ENCODE peak calls at places on chromosomes 6 and 20, in eight cellular contexts. Z is nephron progenitor cell; P is activated CD8-positive, alpha-beta memory T cell treated with anti-CD3 and anti-CD28 coated beads for 1 hour; L is head of caudate nucleus; H is AG10803; M is left lung; D is iris pigment epithelial cell; X is fibroblast of lung. E is an unnamed sample.
A peak's percentile ranks its signal among the peaks of the same experiment; 100 is the strongest.

GRCh38 chr6:148147431-148147830 is 195.2 kb upstream of the SASH1 start:
- DNase-seq in Z (no peak), P (no peak), L (no peak), H (no peak), M (no peak), D (no peak), X (no peak), E (no peak)

GRCh38 chr6:104640761-104641160 is 219.0 kb downstream of the HACE1 start:
- DNase-seq in Z (no peak), P (no peak), L (no peak), H (no peak), M (no peak), D (peak; percentile 52), X (no peak), E (peak; percentile 35)

GRCh38 chr6:152471459-152472070 is 165.6 kb downstream of the SYNE1 start:
- DNase-seq in Z (peak; percentile 4), P (no peak), L (no peak), H (peak; percentile 49), M (no peak), D (peak; percentile 59), X (peak; percentile 14), E (no peak)

GRCh38 chr20:17889226-17889625 is 79.4 kb downstream of the SNX5 start:
- DNase-seq in Z (no peak), P (no peak), L (no peak), H (peak; percentile 66), M (no peak), D (no peak), X (peak; percentile 41), E (no peak)

GRCh38 chr6:161135695-161136591 is 137.9 kb downstream of the AGPAT4 start:
- DNase-seq in Z (no peak), P (no peak), L (peak; percentile 25), H (no peak), M (no peak), D (no peak), X (no peak), E (peak; percentile 13)

GRCh38 chr6:43579171-43579570 is 3.2 kb downstream of the POLH start:
- DNase-seq in Z (no peak), P (no peak), L (no peak), H (peak; percentile 22), M (no peak), D (peak; percentile 62), X (peak; percentile 44), E (no peak)

GRCh38 chr20:38331814-38332213 is 14.5 kb upstream of the LBP start:
- DNase-seq in Z (no peak), P (no peak), L (no peak), H (no peak), M (no peak), D (no peak), X (no peak), E (no peak)

GRCh38 chr6:76818451-76818850 is 644.8 kb downstream of the HTR1B start:
- DNase-seq in Z (no peak), P (no peak), L (no peak), H (no peak), M (peak; percentile 48), D (no peak), X (no peak), E (no peak)

GRCh38 chr6:109767961-109768360 is 76.9 kb downstream of the FIG4 start:
- DNase-seq in Z (no peak), P (no peak), L (no peak), H (peak; percentile 84), M (peak; percentile 15), D (no peak), X (peak; percentile 73), E (no peak)

GRCh38 chr6:52522655-52523054 is 54.2 kb downstream of the TRAM2 start:
- DNase-seq in Z (no peak), P (no peak), L (no peak), H (no peak), M (no peak), D (no peak), X (peak; percentile 64), E (no peak)

GRCh38 chr20:4683261-4683660 is 38.4 kb upstream of the PRND start:
- DNase-seq in Z (no peak), P (no peak), L (no peak), H (no peak), M (no peak), D (no peak), X (no peak), E (no peak)

GRCh38 chr6:43733471-43734293 is 36.3 kb upstream of the VEGFA start:
- DNase-seq in Z (no peak), P (no peak), L (no peak), H (no peak), M (no peak), D (no peak), X (no peak), E (peak; percentile 68)

GRCh38 chr6:154783229-154783628 is 50.0 kb downstream of the SCAF8 start:
- DNase-seq in Z (no peak), P (no peak), L (no peak), H (no peak), M (no peak), D (no peak), X (no peak), E (no peak)

GRCh38 chr6:111573892-111574800 is 31.5 kb downstream of the TRAF3IP2 start:
- DNase-seq in Z (no peak), P (no peak), L (no peak), H (peak; percentile 95), M (no peak), D (peak; percentile 97), X (peak; percentile 97), E (no peak)

GRCh38 chr6:28982476-28983266 is 22.4 kb downstream of the ZNF311 start:
- DNase-seq in Z (no peak), P (no peak), L (peak; percentile 41), H (peak; percentile 52), M (no peak), D (peak; percentile 78), X (peak; percentile 68), E (no peak)

GRCh38 chr6:15744824-15745402 is 82.1 kb upstream of the DTNBP1 start:
- DNase-seq in Z (no peak), P (no peak), L (no peak), H (no peak), M (no peak), D (no peak), X (no peak), E (peak; percentile 14)

GRCh38 chr6:129659590-129660345 is 50.2 kb downstream of the ARHGAP18 start:
- DNase-seq in Z (no peak), P (no peak), L (no peak), H (no peak), M (no peak), D (peak; percentile 56), X (no peak), E (no peak)

GRCh38 chr20:63253065-63253437 is 1.2 kb downstream of the NKAIN4 start:
- DNase-seq in Z (no peak), P (no peak), L (no peak), H (no peak), M (no peak), D (no peak), X (no peak), E (no peak)

GRCh38 chr20:48463916-48464315 is 363.9 kb downstream of the PREX1 start:
- DNase-seq in Z (no peak), P (no peak), L (peak; percentile 41), H (peak; percentile 29), M (no peak), D (peak; percentile 72), X (peak; percentile 75), E (no peak)

GRCh38 chr20:25543068-25543467 is 42.3 kb downstream of the NINL start:
- DNase-seq in Z (no peak), P (no peak), L (no peak), H (peak; percentile 42), M (no peak), D (peak; percentile 77), X (peak; percentile 66), E (no peak)

GRCh38 chr20:42611423-42611822 is 578.3 kb downstream of the PTPRT start:
- DNase-seq in Z (no peak), P (no peak), L (no peak), H (no peak), M (no peak), D (no peak), X (no peak), E (no peak)

GRCh38 chr20:5674176-5674660 is 76.0 kb upstream of the SHLD1 start:
- DNase-seq in Z (no peak), P (no peak), L (no peak), H (no peak), M (no peak), D (peak; percentile 65), X (peak; percentile 44), E (peak; percentile 94)

GRCh38 chr6:158279615-158280014 is 32.6 kb upstream of the TULP4 start:
- DNase-seq in Z (no peak), P (no peak), L (no peak), H (no peak), M (no peak), D (no peak), X (peak; percentile 27), E (no peak)

GRCh38 chr6:110475255-110475654 is 1.2 kb downstream of the SLC22A16 start:
- DNase-seq in Z (no peak), P (no peak), L (no peak), H (no peak), M (no peak), D (no peak), X (no peak), E (peak; percentile 14)

GRCh38 chr20:24823989-24824693 is 124.9 kb upstream of the CST7 start:
- DNase-seq in Z (no peak), P (no peak), L (no peak), H (no peak), M (no peak), D (no peak), X (no peak), E (no peak)